ENCODE peak calls at places on chromosomes 12 and 14, in five cellular contexts. R is CD8-positive, alpha-beta T cell; N is MCF 10A; D is mammary epithelial cell; H is stomach. Q is an unnamed sample.

GRCh38 chr12:93223440-93224426 is 154.0 kb upstream of the NUDT4 start:
- DNase-seq in R (no peak), N (peak; percentile 31), D (peak; percentile 28), H (no peak), Q (no peak)

GRCh38 chr12:125191361-125192087 is 126.3 kb downstream of the AACS start:
- DNase-seq in R (no peak), N (no peak), D (no peak), H (no peak), Q (no peak)

GRCh38 chr14:102094101-102094500 is 7.3 kb upstream of the HSP90AA1 start:
- DNase-seq in R (no peak), N (no peak), D (peak; percentile 34), H (peak; percentile 54), Q (no peak)

GRCh38 chr14:92161521-92161920 is 39.8 kb downstream of the CPSF2 start:
- DNase-seq in R (no peak), N (no peak), D (no peak), H (no peak), Q (no peak)

GRCh38 chr14:96585672-96586013 is 83.5 kb downstream of the PAPOLA start:
- DNase-seq in R (no peak), N (no peak), D (no peak), H (no peak), Q (no peak)

GRCh38 chr14:76701981-76702380 is 59.3 kb upstream of the VASH1 start:
- DNase-seq in R (no peak), N (no peak), D (no peak), H (no peak), Q (no peak)

GRCh38 chr12:124374147-124374546 is 79.3 kb downstream of the RFLNA start:
- DNase-seq in R (no peak), N (no peak), D (no peak), H (no peak), Q (no peak)

GRCh38 chr12:123036471-123037285 is 56.2 kb downstream of the ARL6IP4 start:
- DNase-seq in R (no peak), N (no peak), D (no peak), H (no peak), Q (no peak)

GRCh38 chr12:124577986-124578385 is 10.6 kb upstream of the NCOR2 start:
- DNase-seq in R (no peak), N (peak; percentile 71), D (peak; percentile 72), H (no peak), Q (peak; percentile 75)

GRCh38 chr14:103735815-103736545 is 20.4 kb downstream of the ZFYVE21 start:
- DNase-seq in R (no peak), N (no peak), D (no peak), H (no peak), Q (no peak)

GRCh38 chr14:98177551-98177950 is 1094.4 kb downstream of the BCL11B start:
- DNase-seq in R (no peak), N (no peak), D (no peak), H (no peak), Q (no peak)

GRCh38 chr14:102479777-102480176 is 29.8 kb downstream of the ANKRD9 start:
- DNase-seq in R (no peak), N (no peak), D (no peak), H (peak; percentile 80), Q (no peak)

GRCh38 chr12:108193922-108194321 is 64.8 kb downstream of the WSCD2 start:
- DNase-seq in R (peak; percentile 9), N (peak; percentile 45), D (no peak), H (no peak), Q (peak; percentile 54)

GRCh38 chr14:95509512-95509911 is 6.9 kb downstream of the SYNE3 start:
- DNase-seq in R (no peak), N (no peak), D (no peak), H (no peak), Q (no peak)

GRCh38 chr12:104573-105081 is 38.1 kb downstream of the IQSEC3 start:
- DNase-seq in R (peak; percentile 13), N (no peak), D (no peak), H (no peak), Q (no peak)

GRCh38 chr12:109289004-109289403 is 20.1 kb downstream of the FOXN4 start:
- DNase-seq in R (no peak), N (no peak), D (no peak), H (no peak), Q (no peak)

GRCh38 chr14:73710737-73711136 is 3.4 kb downstream of the PNMA1 start:
- DNase-seq in R (no peak), N (no peak), D (no peak), H (no peak), Q (no peak)

GRCh38 chr12:105275997-105276760 is 40.2 kb upstream of the APPL2 start:
- DNase-seq in R (no peak), N (no peak), D (no peak), H (no peak), Q (no peak)

GRCh38 chr14:30223385-30223785 is 295.7 kb upstream of the PRKD1 start:
- DNase-seq in R (no peak), N (peak; percentile 97), D (peak; percentile 89), H (peak; percentile 90), Q (peak; percentile 92)

GRCh38 chr12:19431407-19432308 is 7.6 kb upstream of the AEBP2 start:
- DNase-seq in R (no peak), N (peak; percentile 82), D (peak; percentile 90), H (no peak), Q (peak; percentile 88)

GRCh38 chr12:128259556-128260070 is 7.4 kb upstream of the TMEM132C start:
- DNase-seq in R (no peak), N (no peak), D (no peak), H (no peak), Q (no peak)

GRCh38 chr12:15001733-15002471 is 29.1 kb downstream of the PDE6H start:
- DNase-seq in R (no peak), N (peak; percentile 29), D (no peak), H (peak; percentile 34), Q (no peak)
- TF ChIP-seq CTCF in R (no peak), N (no peak), D (no peak), H (no peak), Q (no peak)

GRCh38 chr14:50116986-50117385 is 614 bp upstream of the VCPKMT start:
- DNase-seq in R (no peak), N (no peak), D (no peak), H (no peak), Q (no peak)

GRCh38 chr14:50121506-50121905 is 5.1 kb upstream of the VCPKMT start:
- DNase-seq in R (no peak), N (no peak), D (no peak), H (no peak), Q (no peak)

GRCh38 chr14:50117456-50117855 is 1.1 kb upstream of the VCPKMT start:
- DNase-seq in R (no peak), N (no peak), D (no peak), H (no peak), Q (no peak)

GRCh38 chr14:50113381-50113811 is 3.0 kb downstream of the VCPKMT start:
- DNase-seq in R (no peak), N (no peak), D (no peak), H (no peak), Q (no peak)

GRCh38 chr14:50116221-50116956 is at the start of gene VCPKMT:
- DNase-seq in R (peak; percentile 97), N (peak; percentile 90), D (peak; percentile 88), H (peak; percentile 97), Q (peak; percentile 89)
- TF ChIP-seq CTCF in R (no peak), N (no peak), D (no peak), H (no peak), Q (no peak)

DNA sequence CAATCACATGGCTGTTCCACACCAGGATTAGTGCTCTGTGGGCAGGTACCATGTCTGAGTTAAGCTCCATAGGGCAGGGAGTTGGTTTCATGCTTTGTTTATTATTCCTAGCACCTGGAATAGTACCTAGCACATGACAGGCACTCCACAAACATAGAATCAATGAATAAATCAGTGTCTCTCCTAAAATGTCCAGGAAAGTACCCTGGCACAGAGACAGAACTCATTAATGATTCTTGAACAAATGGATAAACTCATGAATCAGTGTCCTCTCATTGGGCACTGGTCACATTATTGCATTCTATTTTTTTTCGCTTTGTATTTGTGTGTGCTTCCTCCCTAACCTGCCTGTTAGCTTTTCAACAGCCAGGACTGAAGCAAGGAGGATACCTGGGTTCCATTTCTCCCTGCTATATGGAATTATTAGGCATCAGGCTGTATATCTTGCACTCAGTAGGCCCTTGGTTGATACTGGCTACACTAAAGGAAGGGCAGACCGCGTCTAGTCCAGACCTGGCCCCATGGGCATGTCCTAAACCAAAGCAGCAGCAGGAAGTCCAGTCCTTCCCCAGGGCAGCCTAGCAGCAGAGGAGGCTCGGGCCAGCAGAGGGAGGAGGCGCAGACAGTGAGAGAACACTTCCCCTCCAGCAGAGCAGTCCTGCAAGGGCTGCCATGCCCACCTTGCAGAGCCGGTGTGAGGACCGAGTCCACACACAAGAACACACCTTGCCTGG is 18.4 kb downstream of the HDAC7 start:
- DNase-seq in R (no peak), N (no peak), D (no peak), H (no peak), Q (no peak)
- TF ChIP-seq CTCF in R (no peak), N (no peak), D (peak; percentile 16), H (no peak), Q (no peak)

GRCh38 chr14:59565112-59565511 is 11.5 kb downstream of the CCDC175 start:
- DNase-seq in R (no peak), N (no peak), D (no peak), H (no peak), Q (no peak)

GRCh38 chr14:59566281-59566680 is 10.3 kb downstream of the CCDC175 start:
- DNase-seq in R (no peak), N (no peak), D (no peak), H (no peak), Q (no peak)

GRCh38 chr14:59564356-59564755 is 12.3 kb downstream of the CCDC175 start:
- DNase-seq in R (no peak), N (no peak), D (no peak), H (no peak), Q (no peak)

GRCh38 chr14:59566725-59567124 is 9.9 kb downstream of the CCDC175 start:
- DNase-seq in R (no peak), N (peak; percentile 8), D (peak; percentile 25), H (no peak), Q (no peak)

GRCh38 chr14:59570122-59570521 is 6.5 kb downstream of the CCDC175 start:
- DNase-seq in R (no peak), N (peak; percentile 14), D (no peak), H (no peak), Q (no peak)
- TF ChIP-seq CTCF in R (no peak), N (no peak), D (no peak), H (no peak), Q (no peak)

GRCh38 chr12:50145439-50145838 is 21.7 kb downstream of the CERS5 start:
- DNase-seq in R (no peak), N (no peak), D (no peak), H (no peak), Q (no peak)
- TF ChIP-seq CTCF in R (no peak), N (no peak), D (no peak), H (no peak), Q (no peak)